ENCODE peak calls at places on chromosomes 5 and 9, in four cellular contexts. One of them, this sample, is unnamed.

GRCh38 chr9:93129286-93129685 is 4.8 kb downstream of the NINJ1 start:
- DNase-seq in DND-41: no peak
- DNase-seq in heart left ventricle: peak; percentile 69
- DNase-seq in left ventricle myocardium inferior: peak; percentile 54
- DNase-seq in this sample: no peak

GRCh38 chr9:113513541-113513940 is 50.0 kb downstream of the RGS3 start:
- DNase-seq in DND-41: peak; percentile 36
- DNase-seq in heart left ventricle: no peak
- DNase-seq in left ventricle myocardium inferior: no peak
- DNase-seq in this sample: no peak

GRCh38 chr9:16341176-16341575 is 529.3 kb downstream of the BNC2 start:
- DNase-seq in DND-41: no peak
- DNase-seq in left ventricle myocardium inferior: no peak
- DNase-seq in heart left ventricle: no peak
- DNase-seq in this sample: no peak

GRCh38 chr9:70607926-70608325 is 193.5 kb upstream of the KLF9 start:
- DNase-seq in left ventricle myocardium inferior: no peak
- DNase-seq in DND-41: no peak
- DNase-seq in heart left ventricle: no peak
- DNase-seq in this sample: peak; percentile 22

GRCh38 chr5:10229306-10230048 is 20.2 kb downstream of the ATPSCKMT start:
- DNase-seq in DND-41: no peak
- DNase-seq in left ventricle myocardium inferior: no peak
- DNase-seq in heart left ventricle: no peak
- DNase-seq in this sample: no peak

GRCh38 chr5:114055810-114056476 is 305.9 kb upstream of the KCNN2 start:
- DNase-seq in DND-41: no peak
- DNase-seq in left ventricle myocardium inferior: peak; percentile 30
- DNase-seq in heart left ventricle: peak; percentile 65
- DNase-seq in this sample: peak; percentile 16

GRCh38 chr9:71793386-71794105 is 25.2 kb upstream of the CEMIP2 start:
- DNase-seq in left ventricle myocardium inferior: no peak
- DNase-seq in DND-41: no peak
- DNase-seq in heart left ventricle: no peak
- DNase-seq in this sample: no peak

GRCh38 chr9:128835246-128836210 is 5.9 kb upstream of the SPOUT1 start:
- DNase-seq in DND-41: no peak
- DNase-seq in heart left ventricle: no peak
- DNase-seq in left ventricle myocardium inferior: no peak
- DNase-seq in this sample: no peak

GRCh38 chr5:97986069-97986468 is 787.4 kb upstream of the RGMB start:
- DNase-seq in heart left ventricle: no peak
- DNase-seq in DND-41: no peak
- DNase-seq in left ventricle myocardium inferior: no peak
- DNase-seq in this sample: no peak

GRCh38 chr9:107614765-107615164 is 125.2 kb upstream of the KLF4 start:
- DNase-seq in left ventricle myocardium inferior: no peak
- DNase-seq in heart left ventricle: no peak
- DNase-seq in DND-41: no peak
- DNase-seq in this sample: no peak

GRCh38 chr9:89311346-89312153 is 555 bp downstream of the CKS2 start:
- DNase-seq in heart left ventricle: no peak
- DNase-seq in DND-41: no peak
- DNase-seq in left ventricle myocardium inferior: peak; percentile 23
- DNase-seq in this sample: no peak

GRCh38 chr5:54243483-54244080 is 66.8 kb downstream of the ARL15 start:
- DNase-seq in DND-41: peak; percentile 13
- DNase-seq in heart left ventricle: no peak
- DNase-seq in left ventricle myocardium inferior: no peak
- DNase-seq in this sample: peak; percentile 23

GRCh38 chr5:117657591-117657990 is 1083.0 kb upstream of the SEMA6A start:
- DNase-seq in DND-41: no peak
- DNase-seq in heart left ventricle: no peak
- DNase-seq in left ventricle myocardium inferior: no peak
- DNase-seq in this sample: peak; percentile 7

GRCh38 chr9:95736891-95737522 is 138.5 kb upstream of the ERCC6L2 start:
- DNase-seq in left ventricle myocardium inferior: no peak
- DNase-seq in DND-41: no peak
- DNase-seq in heart left ventricle: no peak
- DNase-seq in this sample: peak; percentile 53

GRCh38 chr9:116661037-116661954 is 25.8 kb upstream of the TRIM32 start:
- DNase-seq in heart left ventricle: no peak
- DNase-seq in DND-41: no peak
- DNase-seq in left ventricle myocardium inferior: no peak
- DNase-seq in this sample: peak; percentile 28

GRCh38 chr5:157387683-157388093 is 72.3 kb upstream of the NIPAL4 start:
- DNase-seq in heart left ventricle: peak; percentile 36
- DNase-seq in left ventricle myocardium inferior: no peak
- DNase-seq in DND-41: no peak
- DNase-seq in this sample: no peak

GRCh38 chr9:109014267-109015025 is 1.1 kb upstream of the CTNNAL1 start:
- DNase-seq in DND-41: no peak
- DNase-seq in left ventricle myocardium inferior: no peak
- DNase-seq in heart left ventricle: peak; percentile 29
- DNase-seq in this sample: no peak

GRCh38 chr9:109989296-109989695 is 209.3 kb downstream of the PALM2AKAP2 start:
- DNase-seq in heart left ventricle: no peak
- DNase-seq in left ventricle myocardium inferior: no peak
- DNase-seq in DND-41: no peak
- DNase-seq in this sample: no peak

GRCh38 chr5:57692582-57693487 is 210.2 kb upstream of the ACTBL2 start:
- DNase-seq in left ventricle myocardium inferior: peak; percentile 56
- DNase-seq in DND-41: no peak
- DNase-seq in heart left ventricle: peak; percentile 80
- DNase-seq in this sample: peak; percentile 81

GRCh38 chr5:61342066-61342465 is 10.0 kb downstream of the ZSWIM6 start:
- DNase-seq in heart left ventricle: no peak
- DNase-seq in left ventricle myocardium inferior: no peak
- DNase-seq in DND-41: no peak
- DNase-seq in this sample: no peak

GRCh38 chr5:11390369-11390768 is 513.9 kb downstream of the CTNND2 start:
- DNase-seq in heart left ventricle: no peak
- DNase-seq in left ventricle myocardium inferior: no peak
- DNase-seq in DND-41: no peak
- DNase-seq in this sample: no peak

GRCh38 chr5:124634820-124635323 is 111.6 kb downstream of the ZNF608 start:
- DNase-seq in DND-41: no peak
- DNase-seq in left ventricle myocardium inferior: no peak
- DNase-seq in heart left ventricle: no peak
- DNase-seq in this sample: no peak

GRCh38 chr9:70412678-70413426 is 1.6 kb downstream of the KLF9 start:
- DNase-seq in DND-41: no peak
- DNase-seq in left ventricle myocardium inferior: peak; percentile 90
- DNase-seq in heart left ventricle: peak; percentile 95
- DNase-seq in this sample: peak; percentile 76

GRCh38 chr5:151178372-151178771 is 20.8 kb upstream of the ANXA6 start:
- DNase-seq in DND-41: no peak
- DNase-seq in left ventricle myocardium inferior: no peak
- DNase-seq in heart left ventricle: no peak
- DNase-seq in this sample: no peak

GRCh38 chr9:20396509-20396908 is 225.8 kb downstream of the MLLT3 start:
- DNase-seq in DND-41: no peak
- DNase-seq in heart left ventricle: no peak
- DNase-seq in left ventricle myocardium inferior: no peak
- DNase-seq in this sample: no peak

GRCh38 chr9:86731511-86731993 is 215.8 kb downstream of the GAS1 start:
- DNase-seq in heart left ventricle: no peak
- DNase-seq in DND-41: no peak
- DNase-seq in left ventricle myocardium inferior: no peak
- DNase-seq in this sample: no peak

GRCh38 chr9:122382901-122383850 is 12.4 kb downstream of the PTGS1 start:
- DNase-seq in left ventricle myocardium inferior: no peak
- DNase-seq in DND-41: no peak
- DNase-seq in heart left ventricle: no peak
- DNase-seq in this sample: no peak

GRCh38 chr9:6584881-6585597 is 60.5 kb downstream of the GLDC start:
- DNase-seq in heart left ventricle: no peak
- DNase-seq in left ventricle myocardium inferior: no peak
- DNase-seq in DND-41: no peak
- DNase-seq in this sample: no peak

GRCh38 chr9:4011062-4011461 is 288.8 kb downstream of the GLIS3 start:
- DNase-seq in DND-41: no peak
- DNase-seq in left ventricle myocardium inferior: no peak
- DNase-seq in heart left ventricle: no peak
- DNase-seq in this sample: no peak

GRCh38 chr9:122141671-122142070 is 17.9 kb downstream of the NDUFA8 start:
- DNase-seq in DND-41: no peak
- DNase-seq in heart left ventricle: no peak
- DNase-seq in left ventricle myocardium inferior: no peak
- DNase-seq in this sample: no peak

GRCh38 chr5:127942246-127943060 is 141.1 kb upstream of the SLC12A2 start:
- DNase-seq in heart left ventricle: no peak
- DNase-seq in DND-41: no peak
- DNase-seq in left ventricle myocardium inferior: no peak
- DNase-seq in this sample: no peak

GRCh38 chr5:135027318-135027698 is 6.7 kb downstream of the PITX1 start:
- DNase-seq in heart left ventricle: no peak
- DNase-seq in DND-41: no peak
- DNase-seq in left ventricle myocardium inferior: no peak
- DNase-seq in this sample: no peak

GRCh38 chr5:135027699-135028615 is 6.1 kb downstream of the PITX1 start:
- DNase-seq in DND-41: no peak
- DNase-seq in left ventricle myocardium inferior: no peak
- DNase-seq in heart left ventricle: no peak
- DNase-seq in this sample: no peak

GRCh38 chr5:135025730-135026644 is 8.0 kb downstream of the PITX1 start:
- DNase-seq in heart left ventricle: no peak
- DNase-seq in DND-41: no peak
- DNase-seq in left ventricle myocardium inferior: peak; percentile 6
- DNase-seq in this sample: no peak

GRCh38 chr5:135026645-135027317 is 7.2 kb downstream of the PITX1 start:
- DNase-seq in DND-41: no peak
- DNase-seq in heart left ventricle: no peak
- DNase-seq in left ventricle myocardium inferior: peak; percentile 5
- DNase-seq in this sample: no peak

DNA sequence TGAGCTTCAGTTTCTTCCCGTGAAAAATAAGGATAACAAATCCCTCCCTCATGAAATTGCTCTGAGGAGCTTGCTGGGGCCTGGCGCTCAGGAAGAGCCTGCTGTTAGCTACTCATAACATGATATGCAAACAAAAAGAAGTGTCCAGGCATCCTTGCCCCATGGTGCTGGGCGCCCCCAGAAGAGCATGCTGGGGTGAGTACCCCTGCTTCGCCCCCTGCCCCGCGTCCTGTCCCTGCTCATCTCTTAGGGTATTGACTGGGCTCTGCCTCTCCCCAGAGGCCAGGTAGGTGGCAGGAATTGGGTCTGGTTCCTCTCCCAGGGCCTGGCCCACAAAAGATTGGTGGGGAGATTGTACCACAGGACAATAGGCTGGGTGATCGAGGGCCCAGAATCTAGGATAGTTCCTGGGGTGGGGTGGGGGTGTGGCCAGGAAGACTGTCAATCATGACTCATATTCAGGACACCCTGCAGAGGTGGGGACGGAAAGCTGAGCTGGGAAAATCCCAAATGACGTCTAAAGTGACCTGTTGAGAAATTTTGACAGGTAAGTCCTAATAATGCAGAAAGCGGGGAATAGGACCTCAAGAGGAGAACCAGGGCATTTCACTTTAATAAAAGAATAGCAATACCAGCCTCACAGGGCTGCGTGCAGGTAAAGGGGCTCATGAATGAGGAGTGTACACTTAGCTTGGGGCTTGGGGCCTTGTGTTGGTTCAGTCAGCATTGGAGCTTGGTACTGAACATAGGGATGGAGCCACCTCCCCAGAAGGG is 8.9 kb downstream of the PITX1 start:
- DNase-seq in left ventricle myocardium inferior: no peak
- DNase-seq in heart left ventricle: no peak
- DNase-seq in DND-41: no peak
- DNase-seq in this sample: peak; percentile 3
- H3K27me3 ChIP-seq in left ventricle myocardium inferior: peaks cover 64% of the 10 kb centered on the region
- H3K27me3 ChIP-seq in heart left ventricle: peaks cover 29% of the 10 kb centered on the region
- H3K27me3 ChIP-seq in DND-41: no peaks in the 10 kb centered on the region
- H3K27me3 ChIP-seq in this sample: peaks cover 29% of the 10 kb centered on the region

DNA sequence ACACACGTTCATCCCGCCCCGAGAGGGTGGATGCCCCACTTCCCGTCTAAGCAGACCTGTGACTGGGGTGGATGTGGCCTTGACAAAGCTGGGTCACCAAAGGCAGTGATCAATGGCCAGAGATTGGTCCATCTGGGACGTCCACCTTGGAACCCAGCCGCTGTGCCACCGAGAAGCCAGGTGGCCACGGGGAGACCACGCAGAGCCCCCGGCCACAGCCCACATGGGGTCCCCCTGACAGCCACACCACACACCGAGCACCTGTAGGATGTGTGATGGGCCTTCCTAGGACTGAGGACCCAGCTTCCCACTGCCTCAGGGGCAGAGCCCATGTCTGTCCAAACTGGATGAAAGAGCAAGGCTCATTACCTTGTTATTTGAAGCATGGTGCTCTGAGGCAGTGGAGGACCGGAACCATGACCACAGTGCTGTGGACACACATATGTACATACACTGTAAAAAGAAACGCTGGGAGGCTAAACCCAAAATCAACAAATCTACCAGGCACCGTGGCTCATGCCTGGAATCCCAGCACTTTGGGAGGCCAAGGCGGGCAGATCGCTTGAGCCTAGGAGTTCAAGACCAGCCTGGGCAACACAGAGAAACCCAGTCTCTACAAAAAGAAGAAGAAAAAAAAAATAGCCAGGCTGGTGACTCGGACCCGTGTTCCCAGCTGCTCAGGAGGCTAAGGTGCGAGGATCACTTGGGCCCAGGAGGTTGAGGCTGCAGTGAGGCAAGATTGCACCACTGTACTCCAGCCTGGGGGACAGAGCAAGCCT is 50.1 kb downstream of the MRPL36 start:
- DNase-seq in DND-41: no peak
- DNase-seq in left ventricle myocardium inferior: no peak
- DNase-seq in heart left ventricle: no peak
- DNase-seq in this sample: no peak
- H3K27me3 ChIP-seq in DND-41: peaks cover 13% of the 10 kb centered on the region
- H3K27me3 ChIP-seq in left ventricle myocardium inferior: peaks cover 65% of the 10 kb centered on the region
- H3K27me3 ChIP-seq in heart left ventricle: no peaks in the 10 kb centered on the region
- H3K27me3 ChIP-seq in this sample: peaks cover 62% of the 10 kb centered on the region

GRCh38 chr5:1706428-1706827 is 93.2 kb downstream of the MRPL36 start:
- DNase-seq in DND-41: no peak
- DNase-seq in heart left ventricle: no peak
- DNase-seq in left ventricle myocardium inferior: no peak
- DNase-seq in this sample: no peak

GRCh38 chr5:1703352-1704050 is 96.1 kb downstream of the MRPL36 start:
- DNase-seq in left ventricle myocardium inferior: no peak
- DNase-seq in DND-41: no peak
- DNase-seq in heart left ventricle: no peak
- DNase-seq in this sample: no peak

GRCh38 chr5:1704266-1704665 is 95.4 kb downstream of the MRPL36 start:
- DNase-seq in left ventricle myocardium inferior: no peak
- DNase-seq in heart left ventricle: no peak
- DNase-seq in DND-41: no peak
- DNase-seq in this sample: no peak

GRCh38 chr5:1706021-1706420 is 93.6 kb downstream of the MRPL36 start:
- DNase-seq in heart left ventricle: no peak
- DNase-seq in DND-41: no peak
- DNase-seq in left ventricle myocardium inferior: no peak
- DNase-seq in this sample: no peak

GRCh38 chr5:1704676-1705075 is 95.0 kb downstream of the MRPL36 start:
- DNase-seq in heart left ventricle: no peak
- DNase-seq in DND-41: no peak
- DNase-seq in left ventricle myocardium inferior: no peak
- DNase-seq in this sample: no peak
- H3K27me3 ChIP-seq in heart left ventricle: no peaks in the 10 kb centered on the region
- H3K27me3 ChIP-seq in DND-41: no peaks in the 10 kb centered on the region
- H3K27me3 ChIP-seq in left ventricle myocardium inferior: peaks cover 96% of the 10 kb centered on the region
- H3K27me3 ChIP-seq in this sample: peaks cover 4% of the 10 kb centered on the region

GRCh38 chr5:154090656-154091055 is 51.9 kb downstream of the MFAP3 start:
- DNase-seq in DND-41: no peak
- DNase-seq in left ventricle myocardium inferior: no peak
- DNase-seq in heart left ventricle: no peak
- DNase-seq in this sample: no peak
- H3K27me3 ChIP-seq in DND-41: peaks cover 7% of the 10 kb centered on the region
- H3K27me3 ChIP-seq in left ventricle myocardium inferior: no peaks in the 10 kb centered on the region
- H3K27me3 ChIP-seq in heart left ventricle: no peaks in the 10 kb centered on the region
- H3K27me3 ChIP-seq in this sample: no peaks in the 10 kb centered on the region